ENCODE peak calls at places on chromosomes 13 and 19, in five cellular contexts. Y, H, U, K and N are unnamed samples.

GRCh38 chr19:44620667-44621066 is 7.3 kb downstream of the IGSF23 start:
- DNase-seq in Y (no peak), H (no peak), U (no peak), K (no peak), N (no peak)

GRCh38 chr19:10173527-10173926 is 21.2 kb downstream of the DNMT1 start:
- DNase-seq in Y (no peak), H (peak), U (no peak), K (no peak), N (no peak)

GRCh38 chr13:98032168-98032567 is 78.7 kb downstream of the IPO5 start:
- DNase-seq in Y (no peak), H (no peak), U (no peak), K (no peak), N (no peak)

GRCh38 chr13:50531917-50532899 is 311.3 kb downstream of the DLEU7 start:
- DNase-seq in Y (no peak), H (peak), U (no peak), K (no peak), N (no peak)

GRCh38 chr19:37513397-37513796 is 6.7 kb downstream of the ZNF793 start:
- DNase-seq in Y (no peak), H (no peak), U (no peak), K (no peak), N (no peak)

GRCh38 chr13:72290962-72291681 is 424.1 kb upstream of the DACH1 start:
- DNase-seq in Y (no peak), H (peak), U (no peak), K (no peak), N (no peak)

GRCh38 chr13:111158136-111158805 is 43.2 kb downstream of the ARHGEF7 start:
- DNase-seq in Y (no peak), H (peak), U (no peak), K (no peak), N (no peak)

GRCh38 chr19:54096642-54097106 is 3.9 kb downstream of the OSCAR start:
- DNase-seq in Y (no peak), H (peak), U (no peak), K (no peak), N (no peak)

GRCh38 chr19:32124585-32124984 is 220.8 kb upstream of the ZNF507 start:
- DNase-seq in Y (no peak), H (no peak), U (no peak), K (no peak), N (no peak)

GRCh38 chr19:42397315-42398166 is 7.4 kb upstream of the CNFN start:
- DNase-seq in Y (peak), H (no peak), U (no peak), K (no peak), N (peak)

GRCh38 chr13:35760678-35761308 is 284.3 kb upstream of the MAB21L1 start:
- DNase-seq in Y (no peak), H (no peak), U (no peak), K (no peak), N (no peak)

GRCh38 chr19:40786060-40787037 is 8.3 kb downstream of the RAB4B start:
- DNase-seq in Y (no peak), H (no peak), U (no peak), K (no peak), N (no peak)

GRCh38 chr19:48868196-48868886 is at the start of gene PLEKHA4:
- DNase-seq in Y (peak), H (peak), U (peak), K (peak), N (no peak)

GRCh38 chr19:45820413-45821102 is 5.5 kb upstream of the RSPH6A start:
- DNase-seq in Y (no peak), H (no peak), U (no peak), K (no peak), N (no peak)

GRCh38 chr13:100423375-100423774 is 165.2 kb downstream of the GGACT start:
- DNase-seq in Y (no peak), H (peak), U (no peak), K (no peak), N (no peak)

GRCh38 chr19:1416014-1416841 is 8.8 kb downstream of the DAZAP1 start:
- DNase-seq in Y (no peak), H (no peak), U (no peak), K (no peak), N (no peak)
- H3K4me3 ChIP-seq in Y (no peak), H (peak), U (peak), K (no peak), N (peak)

DNA sequence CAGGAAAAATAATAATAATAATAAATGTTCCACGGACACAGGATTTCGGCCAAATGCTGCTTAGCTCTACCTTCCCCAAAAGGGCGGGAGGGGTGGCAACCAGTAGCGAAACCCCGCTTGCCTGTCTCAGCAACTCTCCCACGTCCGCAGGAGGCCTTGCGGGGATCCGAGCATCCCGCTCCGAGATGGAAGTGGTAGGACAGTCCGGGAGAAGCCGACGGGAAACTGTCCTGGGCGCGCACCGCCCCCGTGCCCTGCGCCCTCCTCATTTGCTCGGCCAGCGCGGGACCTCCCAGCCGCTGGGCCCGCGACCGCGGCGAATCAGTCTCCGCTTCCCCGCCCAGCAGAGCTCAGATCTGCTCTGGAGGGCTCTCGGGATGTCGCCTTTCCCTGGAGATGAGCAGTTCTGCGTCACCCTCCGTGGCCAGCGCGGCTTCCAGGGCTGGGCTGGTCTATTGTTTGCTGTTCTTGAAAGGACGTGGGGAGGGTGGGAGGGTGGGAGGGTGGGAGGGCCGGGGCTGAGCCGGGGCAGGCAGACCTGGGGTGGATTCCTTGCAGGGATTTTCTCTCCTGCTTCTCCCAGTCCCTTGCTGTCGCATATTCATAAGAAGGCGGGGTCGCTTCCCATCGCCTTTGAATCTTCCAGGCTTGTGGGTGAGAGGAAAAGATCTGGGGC is 48.8 kb upstream of the PABPC3 start:
- DNase-seq in Y (no peak), H (peak), U (no peak), K (no peak), N (peak)
- H3K4me3 ChIP-seq in Y (no peak), H (peak), U (no peak), K (peak), N (peak)

GRCh38 chr19:49890349-49891311 is 6.1 kb downstream of the IL4I1 start:
- DNase-seq in Y (peak), H (no peak), U (no peak), K (no peak), N (no peak)
- H3K4me3 ChIP-seq in Y (peak), H (no peak), U (no peak), K (peak), N (peak)

GRCh38 chr19:4508698-4509097 is 9.6 kb downstream of the PLIN4 start:
- DNase-seq in Y (no peak), H (no peak), U (no peak), K (no peak), N (no peak)
- H3K4me3 ChIP-seq in Y (no peak), H (no peak), U (no peak), K (no peak), N (no peak)

DNA sequence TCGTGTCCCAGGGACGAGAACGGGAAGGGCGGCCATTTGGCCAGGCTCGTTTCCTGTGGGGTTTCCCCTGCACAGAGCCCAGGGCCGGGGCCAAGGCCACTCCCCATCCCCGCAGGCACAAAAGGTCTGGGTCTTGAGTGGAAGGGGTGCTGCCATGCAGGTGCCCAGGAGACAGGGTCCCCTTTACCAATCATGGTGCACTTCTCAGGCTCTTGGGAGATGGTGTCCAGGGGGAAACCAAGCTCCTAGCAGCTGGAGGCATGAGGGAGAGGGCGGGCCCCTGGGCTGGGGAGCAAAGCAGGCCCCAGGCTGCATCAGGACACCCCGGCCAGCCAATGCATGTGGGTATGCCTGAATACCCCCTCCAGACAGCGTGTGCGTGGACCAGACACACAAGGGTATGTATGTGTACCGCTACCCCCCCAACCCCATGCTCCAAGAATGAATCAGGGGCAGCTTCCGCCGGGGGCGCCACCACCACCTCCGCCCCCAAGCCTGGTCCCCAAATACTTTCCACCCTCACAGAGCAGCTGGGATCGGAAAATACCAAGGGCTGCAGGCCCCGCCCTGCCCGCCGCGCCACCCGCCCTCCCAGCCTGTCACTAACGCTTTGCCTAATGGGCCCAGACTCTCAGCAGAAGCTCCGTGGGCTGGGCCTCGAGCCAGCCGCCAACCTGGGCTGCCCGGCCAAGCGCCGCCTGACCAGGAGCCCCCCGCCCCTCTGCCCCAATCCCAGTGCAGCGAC is 37.6 kb upstream of the NANOS3 start:
- DNase-seq in Y (peak), H (peak), U (peak), K (peak), N (no peak)
- H3K4me3 ChIP-seq in Y (peak), H (peak), U (peak), K (peak), N (peak)

DNA sequence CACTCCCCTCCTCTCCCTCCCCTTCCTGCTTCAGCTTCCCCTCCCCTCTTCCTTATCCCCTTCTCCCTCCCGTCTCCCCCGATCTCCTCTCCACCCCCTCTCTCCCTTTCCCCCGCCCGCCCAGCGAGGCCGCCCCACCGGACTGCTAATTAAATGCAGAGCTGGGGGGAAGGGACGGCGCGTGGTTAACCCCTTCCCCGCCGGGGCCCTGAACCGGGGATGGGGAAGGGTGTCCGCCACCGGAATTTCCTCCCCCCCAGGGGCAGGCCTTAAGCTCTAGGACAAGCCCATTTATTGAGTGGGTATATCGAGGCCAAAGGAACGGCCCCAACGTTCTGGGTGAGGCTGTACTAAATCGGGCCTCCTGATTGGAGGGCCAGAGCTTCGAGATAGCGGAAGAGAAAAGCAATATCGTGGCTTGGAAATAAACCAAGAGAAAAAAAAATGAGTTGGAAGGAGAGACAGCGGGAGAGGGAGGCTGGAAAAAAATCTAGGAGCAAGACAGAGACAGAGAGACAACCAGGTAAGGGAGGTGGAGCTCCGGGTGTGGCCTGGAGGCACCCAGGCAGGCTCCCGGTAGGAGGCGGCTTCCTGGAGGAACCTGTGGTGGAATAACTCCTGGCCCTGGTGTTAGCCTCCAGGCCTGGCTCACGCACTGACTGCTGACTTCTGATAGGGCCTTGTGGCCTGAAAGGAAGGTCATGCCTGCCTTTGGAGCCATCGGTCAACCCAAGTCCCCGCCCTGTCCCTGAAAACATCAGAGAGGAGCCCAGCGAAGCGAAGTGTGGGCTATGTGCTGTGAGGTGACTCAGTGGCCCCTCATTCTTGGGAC is 11.6 kb upstream of the JUND start:
- DNase-seq in Y (peak), H (peak), U (peak), K (peak), N (peak)
- H3K4me3 ChIP-seq in Y (peak), H (peak), U (peak), K (peak), N (peak)

GRCh38 chr19:6587093-6587820 is 3.7 kb downstream of the CD70 start:
- DNase-seq in Y (no peak), H (peak), U (no peak), K (no peak), N (no peak)
- H3K4me3 ChIP-seq in Y (no peak), H (no peak), U (no peak), K (no peak), N (peak)

GRCh38 chr13:53782400-53783030 is 753.9 kb downstream of the OLFM4 start:
- DNase-seq in Y (peak), H (peak), U (no peak), K (no peak), N (peak)
- H3K4me3 ChIP-seq in Y (no peak), H (no peak), U (no peak), K (peak), N (peak)